ENCODE peak calls at places on chromosomes 3 and 15, in six cellular contexts. One of them, this sample, is unnamed.

GRCh38 chr3:195441476-195441970 is 1.3 kb downstream of the ACAP2 start:
- DNase-seq in WTC11: no peak
- DNase-seq in ELR: no peak
- DNase-seq in lower lobe of right lung: no peak
- DNase-seq in endodermal cell: no peak
- DNase-seq in caudate nucleus: no peak
- DNase-seq in this sample: no peak

GRCh38 chr3:195204360-195205166 is 66.4 kb downstream of the XXYLT1 start:
- DNase-seq in WTC11: no peak
- DNase-seq in ELR: no peak
- DNase-seq in lower lobe of right lung: no peak
- DNase-seq in endodermal cell: peak; percentile 47
- DNase-seq in caudate nucleus: no peak
- DNase-seq in this sample: no peak

GRCh38 chr3:105866656-105867653 is 1.9 kb downstream of the CBLB start:
- DNase-seq in WTC11: no peak
- DNase-seq in ELR: peak; percentile 38
- DNase-seq in lower lobe of right lung: no peak
- DNase-seq in endodermal cell: no peak
- DNase-seq in caudate nucleus: no peak
- DNase-seq in this sample: no peak

GRCh38 chr3:186921578-186921977 is 8.7 kb upstream of the ST6GAL1 start:
- DNase-seq in WTC11: no peak
- DNase-seq in ELR: no peak
- DNase-seq in lower lobe of right lung: no peak
- DNase-seq in endodermal cell: no peak
- DNase-seq in caudate nucleus: no peak
- DNase-seq in this sample: no peak

GRCh38 chr15:85707519-85708338 is 87.0 kb downstream of the KLHL25 start:
- DNase-seq in WTC11: no peak
- DNase-seq in ELR: peak; percentile 15
- DNase-seq in lower lobe of right lung: no peak
- DNase-seq in endodermal cell: no peak
- DNase-seq in caudate nucleus: no peak
- DNase-seq in this sample: no peak

GRCh38 chr3:9248232-9249191 is 934 bp downstream of the SRGAP3 start:
- DNase-seq in WTC11: no peak
- DNase-seq in ELR: peak; percentile 23
- DNase-seq in lower lobe of right lung: no peak
- DNase-seq in endodermal cell: peak; percentile 54
- DNase-seq in caudate nucleus: no peak
- DNase-seq in this sample: no peak

GRCh38 chr3:55690746-55691540 is 203.8 kb upstream of the WNT5A start:
- DNase-seq in WTC11: peak; percentile 53
- DNase-seq in ELR: no peak
- DNase-seq in lower lobe of right lung: no peak
- DNase-seq in endodermal cell: peak; percentile 87
- DNase-seq in caudate nucleus: no peak
- DNase-seq in this sample: no peak

GRCh38 chr3:190902292-190902691 is 39.8 kb upstream of the GMNC start:
- DNase-seq in WTC11: no peak
- DNase-seq in ELR: peak; percentile 8
- DNase-seq in lower lobe of right lung: no peak
- DNase-seq in endodermal cell: no peak
- DNase-seq in caudate nucleus: no peak
- DNase-seq in this sample: no peak

GRCh38 chr15:50675524-50676144 is 11.0 kb downstream of the TRPM7 start:
- DNase-seq in WTC11: no peak
- DNase-seq in ELR: peak; percentile 52
- DNase-seq in lower lobe of right lung: no peak
- DNase-seq in endodermal cell: no peak
- DNase-seq in caudate nucleus: no peak
- DNase-seq in this sample: peak; percentile 10

GRCh38 chr3:114331710-114332109 is 37.9 kb downstream of the TIGIT start:
- DNase-seq in WTC11: no peak
- DNase-seq in ELR: no peak
- DNase-seq in lower lobe of right lung: no peak
- DNase-seq in endodermal cell: no peak
- DNase-seq in caudate nucleus: no peak
- DNase-seq in this sample: no peak

This sample was measured in frontal cortex.